ENCODE peak calls at places on chromosomes 16 and 17, in ten cellular contexts. K is pancreas; U is NCI-H2107; H is AG08396; Q is lower leg skin; E is Peyer's patch; L is stimulated activated CD4-positive, alpha-beta T cell treated with anti-CD3 and anti-CD28 coated beads, TNF-alpha, amount 100 ng/mL, for 48 hours; G is activated effector memory CD4-positive, alpha-beta T cell treated with anti-CD3 and anti-CD28 coated beads, Interleukin-2, amount 50 U/mL, for 16 hours; W is lung microvascular endothelial cell; D is hypothalamus. S is an unnamed sample.

GRCh38 chr16:64579712-64580111 is 542.2 kb downstream of the CDH11 start:
- DNase-seq in K (no peak), U (no peak), H (no peak), Q (no peak), E (no peak), L (no peak), G (no peak), W (no peak), D (no peak), S (no peak)

GRCh38 chr16:56832768-56833167 is 32.2 kb upstream of the SLC12A3 start:
- DNase-seq in K (no peak), U (no peak), H (no peak), Q (no peak), E (no peak), L (no peak), G (no peak), W (no peak), D (no peak), S (no peak)

GRCh38 chr16:73202176-73202729 is 154.3 kb upstream of the ZFHX3 start:
- DNase-seq in K (peak), U (no peak), H (peak), Q (no peak), E (peak), L (no peak), G (no peak), W (no peak), D (no peak), S (no peak)

GRCh38 chr17:17819111-17819510 is 17.7 kb downstream of the SREBF1 start:
- DNase-seq in K (no peak), U (no peak), H (no peak), Q (no peak), E (no peak), L (no peak), G (no peak), W (no peak), D (no peak), S (no peak)

GRCh38 chr16:19840524-19841110 is 44.0 kb downstream of the GPRC5B start:
- DNase-seq in K (no peak), U (peak), H (no peak), Q (no peak), E (no peak), L (no peak), G (no peak), W (peak), D (no peak), S (peak)

GRCh38 chr16:89828199-89828869 is at the start of gene SPIRE2:
- DNase-seq in K (peak), U (no peak), H (peak), Q (peak), E (peak), L (peak), G (peak), W (peak), D (peak), S (peak)

GRCh38 chr17:7459961-7460545 is 15.2 kb downstream of the CHRNB1 start:
- DNase-seq in K (no peak), U (no peak), H (no peak), Q (no peak), E (no peak), L (no peak), G (no peak), W (no peak), D (no peak), S (no peak)

GRCh38 chr16:1335996-1336395 is 2.6 kb downstream of the BAIAP3 start:
- DNase-seq in K (no peak), U (no peak), H (no peak), Q (no peak), E (no peak), L (no peak), G (no peak), W (no peak), D (peak), S (no peak)

GRCh38 chr16:57299009-57299718 is 14.7 kb upstream of the PLLP start:
- DNase-seq in K (peak), U (no peak), H (peak), Q (peak), E (peak), L (peak), G (peak), W (no peak), D (no peak), S (peak)

GRCh38 chr17:61469949-61470348 is 17.7 kb downstream of the TBX4 start:
- DNase-seq in K (no peak), U (no peak), H (no peak), Q (no peak), E (peak), L (no peak), G (peak), W (no peak), D (no peak), S (no peak)

GRCh38 chr17:82029990-82030469 is 1.4 kb upstream of the RAC3 start:
- DNase-seq in K (no peak), U (no peak), H (no peak), Q (no peak), E (no peak), L (no peak), G (no peak), W (no peak), D (no peak), S (no peak)

GRCh38 chr17:33889766-33890165 is 365.3 kb upstream of the CCL2 start:
- DNase-seq in K (no peak), U (no peak), H (no peak), Q (no peak), E (no peak), L (no peak), G (no peak), W (no peak), D (no peak), S (no peak)

GRCh38 chr16:75589301-75589700 is 23.1 kb downstream of the GABARAPL2 start:
- DNase-seq in K (no peak), U (no peak), H (no peak), Q (no peak), E (no peak), L (no peak), G (no peak), W (no peak), D (no peak), S (no peak)

GRCh38 chr17:65588194-65588808 is 26.9 kb upstream of the AXIN2 start:
- DNase-seq in K (no peak), U (no peak), H (no peak), Q (no peak), E (peak), L (no peak), G (no peak), W (no peak), D (no peak), S (no peak)

GRCh38 chr17:49904904-49905303 is 57.0 kb upstream of the TAC4 start:
- DNase-seq in K (no peak), U (no peak), H (no peak), Q (no peak), E (no peak), L (no peak), G (no peak), W (no peak), D (no peak), S (no peak)

GRCh38 chr17:1640329-1641064 is 5.0 kb downstream of the SCARF1 start:
- DNase-seq in K (peak), U (no peak), H (no peak), Q (no peak), E (no peak), L (no peak), G (no peak), W (no peak), D (no peak), S (no peak)

GRCh38 chr16:85912271-85912974 is 13.5 kb downstream of the IRF8 start:
- DNase-seq in K (no peak), U (no peak), H (no peak), Q (peak), E (peak), L (no peak), G (no peak), W (no peak), D (no peak), S (no peak)